ENCODE peak calls at places on chromosomes 6 and 20, in ten cellular contexts. B is heart left ventricle; S is tibial artery; U is WTC11; Z is AG09309; O is H9; J is dorsolateral prefrontal cortex; I is astrocyte of the spinal cord; R is CD4-positive, alpha-beta T cell; G is sigmoid colon. Y is an unnamed sample.

GRCh38 chr6:5749666-5750215 is 257.0 kb downstream of the NRN1 start:
- DNase-seq in B (no peak), S (no peak), U (no peak), Z (no peak), O (no peak), J (no peak), I (no peak), R (no peak), G (no peak), Y (no peak)

GRCh38 chr20:64055396-64055892 is 6.0 kb upstream of the SOX18 start:
- DNase-seq in B (no peak), S (no peak), U (no peak), Z (no peak), O (no peak), J (no peak), I (no peak), R (no peak), G (no peak), Y (no peak)

GRCh38 chr6:17754254-17754653 is 47.5 kb upstream of the NUP153 start:
- DNase-seq in B (no peak), S (no peak), U (no peak), Z (no peak), O (no peak), J (no peak), I (no peak), R (no peak), G (no peak), Y (no peak)

GRCh38 chr20:20546402-20546801 is 166.0 kb downstream of the RALGAPA2 start:
- DNase-seq in B (no peak), S (no peak), U (no peak), Z (no peak), O (no peak), J (no peak), I (no peak), R (no peak), G (no peak), Y (no peak)

GRCh38 chr20:12057778-12058177 is 140.1 kb downstream of the BTBD3 start:
- DNase-seq in B (no peak), S (no peak), U (peak; percentile 17), Z (no peak), O (peak; percentile 37), J (no peak), I (no peak), R (no peak), G (no peak), Y (no peak)

GRCh38 chr6:45075246-45075645 is 252.9 kb upstream of the RUNX2 start:
- DNase-seq in B (no peak), S (no peak), U (no peak), Z (peak; percentile 93), O (no peak), J (no peak), I (peak; percentile 96), R (no peak), G (no peak), Y (peak; percentile 97)

GRCh38 chr20:25039697-25040437 is 18.1 kb downstream of the ACSS1 start:
- DNase-seq in B (peak; percentile 94), S (peak; percentile 98), U (no peak), Z (no peak), O (no peak), J (peak; percentile 55), I (peak; percentile 56), R (no peak), G (peak; percentile 99), Y (peak; percentile 95)

GRCh38 chr6:35071347-35071994 is 69.7 kb downstream of the TCP11 start:
- DNase-seq in B (no peak), S (no peak), U (peak; percentile 31), Z (no peak), O (no peak), J (no peak), I (no peak), R (no peak), G (no peak), Y (no peak)

GRCh38 chr6:158185729-158186456 is 17.7 kb downstream of the GTF2H5 start:
- DNase-seq in B (no peak), S (no peak), U (no peak), Z (peak; percentile 79), O (no peak), J (no peak), I (peak; percentile 76), R (no peak), G (no peak), Y (peak; percentile 78)

GRCh38 chr6:140486468-140487361 is 1112.3 kb upstream of the CITED2 start:
- DNase-seq in B (no peak), S (no peak), U (no peak), Z (no peak), O (no peak), J (no peak), I (peak; percentile 43), R (no peak), G (no peak), Y (peak; percentile 65)

GRCh38 chr6:170212956-170213636 is 77.8 kb downstream of the DLL1 start:
- DNase-seq in B (no peak), S (peak; percentile 61), U (no peak), Z (no peak), O (no peak), J (no peak), I (no peak), R (no peak), G (peak; percentile 44), Y (no peak)

GRCh38 chr6:33073431-33073871 is at the start of gene HLA-DPA1:
- DNase-seq in B (peak; percentile 50), S (peak; percentile 72), U (no peak), Z (no peak), O (peak; percentile 50), J (no peak), I (no peak), R (peak; percentile 32), G (no peak), Y (peak; percentile 17)

DNA sequence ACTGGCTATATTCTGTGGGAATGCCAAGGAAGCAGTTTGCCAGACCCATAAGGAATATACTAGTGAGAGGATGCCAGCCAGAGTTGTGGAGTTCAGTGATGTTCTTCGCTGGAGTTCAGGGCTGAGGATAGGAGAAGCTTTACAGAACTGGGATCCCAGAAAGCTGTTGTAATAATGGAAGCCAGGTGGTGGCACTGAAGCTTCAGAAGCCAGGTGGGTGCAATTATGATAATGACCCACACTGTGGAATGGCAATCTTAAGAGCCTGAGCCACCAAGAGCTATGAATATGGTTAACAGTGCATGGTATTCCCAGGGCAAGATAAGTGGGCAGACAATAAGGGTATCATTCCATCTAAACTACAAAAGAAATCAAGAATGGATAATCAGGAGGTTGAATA is 25.1 kb upstream of the ENPP1 start:
- DNase-seq in B (no peak), S (no peak), U (no peak), Z (no peak), O (no peak), J (no peak), I (no peak), R (no peak), G (no peak), Y (no peak)
- TF ChIP-seq CTCF in B (no peak), S (no peak), U (no peak), Z (no peak), O (peak; percentile 39), J (no peak), I (no peak), R (no peak), G (no peak), Y (no peak)

GRCh38 chr20:47622118-47622665 is 120.5 kb downstream of the NCOA3 start:
- DNase-seq in B (no peak), S (no peak), U (no peak), Z (no peak), O (no peak), J (no peak), I (no peak), R (no peak), G (no peak), Y (no peak)

GRCh38 chr20:47618479-47618878 is 116.8 kb downstream of the NCOA3 start:
- DNase-seq in B (no peak), S (no peak), U (no peak), Z (no peak), O (no peak), J (no peak), I (no peak), R (no peak), G (no peak), Y (no peak)

GRCh38 chr20:47620808-47621805 is 119.4 kb downstream of the NCOA3 start:
- DNase-seq in B (no peak), S (no peak), U (no peak), Z (peak; percentile 41), O (no peak), J (no peak), I (peak; percentile 80), R (no peak), G (no peak), Y (peak; percentile 72)
- TF ChIP-seq CTCF in B (peak; percentile 89), S (peak; percentile 72), U (peak; percentile 48), Z (peak; percentile 73), O (peak; percentile 92), J (peak; percentile 84), I (peak; percentile 81), R (peak; percentile 85), G (peak; percentile 67), Y (peak; percentile 85)

DNA sequence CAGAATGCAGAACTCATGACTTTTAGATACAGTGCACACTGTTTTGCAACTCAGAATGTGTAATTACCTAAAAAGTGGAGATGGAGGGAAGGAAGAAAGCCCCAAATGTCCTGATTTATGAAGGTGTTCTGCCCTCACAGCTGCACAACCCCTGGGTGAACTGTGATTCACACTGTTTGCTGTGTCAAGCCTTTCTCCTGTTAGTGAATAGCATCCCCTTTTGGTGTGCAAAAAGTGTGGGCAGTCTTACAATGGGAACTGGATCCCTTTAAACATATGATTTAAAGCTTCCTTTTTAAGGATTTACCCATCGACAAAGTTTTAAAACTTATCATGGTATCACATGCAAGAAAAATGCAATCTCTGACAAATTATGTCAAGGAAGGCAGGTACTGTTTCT is 633.4 kb upstream of the EPHA7 start:
- DNase-seq in B (no peak), S (no peak), U (no peak), Z (no peak), O (no peak), J (no peak), I (peak; percentile 56), R (no peak), G (no peak), Y (no peak)
- TF ChIP-seq CTCF in B (peak; percentile 21), S (no peak), U (no peak), Z (no peak), O (peak; percentile 50), J (no peak), I (peak; percentile 74), R (no peak), G (no peak), Y (no peak)

GRCh38 chr6:145736854-145737181 is 1.5 kb upstream of the EPM2A start:
- DNase-seq in B (no peak), S (no peak), U (no peak), Z (no peak), O (no peak), J (no peak), I (peak; percentile 64), R (no peak), G (no peak), Y (peak; percentile 58)

GRCh38 chr6:145735356-145736165 is at the start of gene EPM2A:
- DNase-seq in B (peak; percentile 93), S (peak; percentile 94), U (peak; percentile 79), Z (peak; percentile 17), O (peak; percentile 81), J (peak; percentile 73), I (peak; percentile 79), R (peak; percentile 34), G (peak; percentile 95), Y (peak; percentile 81)

GRCh38 chr6:145734486-145735355 is 599 bp downstream of the EPM2A start:
- DNase-seq in B (peak; percentile 94), S (peak; percentile 93), U (peak; percentile 82), Z (peak; percentile 43), O (peak; percentile 93), J (peak; percentile 83), I (peak; percentile 90), R (peak; percentile 54), G (peak; percentile 94), Y (peak; percentile 90)

GRCh38 chr6:145733770-145734169 is 1.6 kb downstream of the EPM2A start:
- DNase-seq in B (no peak), S (no peak), U (no peak), Z (no peak), O (no peak), J (no peak), I (no peak), R (no peak), G (no peak), Y (no peak)

GRCh38 chr6:145738265-145738664 is 2.9 kb upstream of the EPM2A start:
- DNase-seq in B (no peak), S (no peak), U (no peak), Z (no peak), O (no peak), J (no peak), I (no peak), R (no peak), G (no peak), Y (no peak)
- TF ChIP-seq CTCF in B (no peak), S (no peak), U (no peak), Z (no peak), O (no peak), J (no peak), I (no peak), R (no peak), G (no peak), Y (no peak)

Y was measured in AG10803.